ENCODE peak calls at places on chromosomes 5 and 9, in seven cellular contexts. N, W, L, V, H, F and J are unnamed samples.

GRCh38 chr5:1484416-1485319 is 39.1 kb downstream of the LPCAT1 start:
- DNase-seq in L (no peak), N (no peak), H (no peak), V (no peak), W (no peak), F (no peak), J (no peak)

GRCh38 chr9:99921875-99922710 is 15.6 kb downstream of the STX17 start:
- DNase-seq in N (no peak), W (no peak), V (no peak), H (no peak), F (no peak), L (no peak), J (no peak)

GRCh38 chr9:129140397-129141065 is 29.3 kb downstream of the PTPA start:
- DNase-seq in H (peak), N (peak), L (no peak), F (no peak), W (peak), V (peak), J (peak)

GRCh38 chr9:118669986-118670385 is 699.2 kb downstream of the BRINP1 start:
- DNase-seq in N (no peak), H (no peak), V (no peak), W (peak), L (no peak), F (no peak), J (no peak)

GRCh38 chr5:12023614-12024241 is 119.5 kb upstream of the CTNND2 start:
- DNase-seq in F (no peak), W (peak), L (no peak), H (peak), N (peak), V (no peak), J (peak)

GRCh38 chr5:73950441-73950873 is 324.5 kb downstream of the ARHGEF28 start:
- DNase-seq in F (no peak), V (no peak), W (no peak), H (no peak), L (no peak), N (no peak), J (no peak)

GRCh38 chr5:67591491-67591890 is 394.9 kb upstream of the CD180 start:
- DNase-seq in N (no peak), H (no peak), F (no peak), L (no peak), V (no peak), W (no peak), J (no peak)

GRCh38 chr5:56072863-56073777 is 78.4 kb upstream of the IL6ST start:
- DNase-seq in W (no peak), H (no peak), N (no peak), V (no peak), L (no peak), F (no peak), J (no peak)

GRCh38 chr5:118224546-118224945 is 763.8 kb downstream of the DTWD2 start:
- DNase-seq in L (no peak), F (no peak), V (no peak), W (no peak), H (peak), N (no peak), J (no peak)

GRCh38 chr5:169216864-169217263 is 84.1 kb downstream of the SLIT3 start:
- DNase-seq in L (no peak), W (no peak), H (no peak), F (no peak), N (no peak), V (no peak), J (no peak)

GRCh38 chr5:96699186-96699820 is 37.1 kb downstream of the CAST start:
- DNase-seq in F (no peak), H (no peak), W (peak), V (no peak), L (no peak), N (no peak), J (no peak)

GRCh38 chr5:103929310-103930003 is 366.9 kb upstream of the NUDT12 start:
- DNase-seq in H (no peak), F (no peak), W (no peak), N (no peak), L (no peak), V (no peak), J (no peak)

GRCh38 chr5:145587308-145588071 is 247.7 kb downstream of the PRELID2 start:
- DNase-seq in H (no peak), N (no peak), V (no peak), F (peak), W (no peak), L (no peak), J (no peak)